ENCODE peak calls at places on chromosome 10, in six cellular contexts. T is H1, S is mesendoderm, O is IMR-90, C is H9, Q is trophoblast cell. L is an unnamed sample.

GRCh38 chr10:74927701-74928100 is 101.3 kb downstream of the KAT6B start:
- DNase-seq in T (no peak), S (no peak), O (peak), C (no peak), Q (no peak), L (peak)

GRCh38 chr10:116774728-116775151 is 32.4 kb upstream of the HSPA12A start:
- DNase-seq in T (no peak), S (no peak), O (no peak), C (no peak), Q (no peak), L (no peak)

GRCh38 chr10:32253300-32253699 is 93.7 kb downstream of the EPC1 start:
- DNase-seq in T (no peak), S (peak), O (no peak), C (no peak), Q (peak), L (no peak)

GRCh38 chr10:59276928-59277327 is 85.4 kb downstream of the FAM13C start:
- DNase-seq in T (no peak), S (no peak), O (no peak), C (no peak), Q (no peak), L (no peak)

GRCh38 chr10:132434405-132435005 is 37.5 kb downstream of the PWWP2B start:
- DNase-seq in T (no peak), S (no peak), O (no peak), C (no peak), Q (peak), L (no peak)

GRCh38 chr10:114043532-114044250 is at the start of gene ADRB1:
- DNase-seq in T (no peak), S (peak), O (peak), C (peak), Q (no peak), L (peak)

GRCh38 chr10:69179089-69179742 is 818 bp upstream of the SUPV3L1 start:
- DNase-seq in T (no peak), S (no peak), O (no peak), C (no peak), Q (peak), L (no peak)

GRCh38 chr10:128912568-128913311 is 554.3 kb upstream of the MGMT start:
- DNase-seq in T (no peak), S (no peak), O (no peak), C (no peak), Q (no peak), L (no peak)

GRCh38 chr10:131574363-131574706 is 262.8 kb upstream of the TCERG1L start:
- DNase-seq in T (no peak), S (no peak), O (no peak), C (no peak), Q (no peak), L (no peak)

GRCh38 chr10:103440416-103440815 is 11.8 kb downstream of the CALHM2 start:
- DNase-seq in T (no peak), S (no peak), O (no peak), C (no peak), Q (no peak), L (no peak)

GRCh38 chr10:22489975-22490374 is 144.7 kb downstream of the SPAG6 start:
- DNase-seq in T (no peak), S (no peak), O (no peak), C (no peak), Q (no peak), L (no peak)

GRCh38 chr10:93554760-93555432 is 11.6 kb upstream of the FFAR4 start:
- DNase-seq in T (peak), S (peak), O (peak), C (peak), Q (peak), L (peak)

GRCh38 chr10:97683556-97684357 is 3.3 kb downstream of the AVPI1 start:
- DNase-seq in T (no peak), S (peak), O (peak), C (peak), Q (peak), L (peak)

DNA sequence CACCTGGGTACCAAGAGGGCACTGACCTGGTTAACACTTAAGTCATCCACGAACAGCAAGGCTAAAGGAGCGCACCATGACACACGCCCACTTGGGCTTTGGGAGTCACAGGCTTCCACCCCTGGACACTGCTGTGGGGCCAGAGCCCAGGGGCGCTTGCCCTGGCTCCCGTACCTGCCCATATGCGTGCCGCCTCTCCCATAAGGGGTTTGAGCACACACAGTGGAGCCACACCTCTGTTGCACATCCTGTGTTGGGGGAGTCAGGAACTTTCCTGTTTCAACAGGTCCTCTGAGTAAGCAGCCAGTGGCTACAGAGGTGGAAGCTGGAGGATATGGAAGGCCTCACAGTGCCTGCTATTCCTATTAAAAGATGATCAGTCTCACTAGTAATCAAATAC is 152.0 kb downstream of the REEP3 start:
- DNase-seq in T (no peak), S (peak), O (no peak), C (no peak), Q (no peak), L (no peak)
- H2AK5ac ChIP-seq in T (peak), S (no peak), O (no peak), C (no peak), Q (no peak), L (no peak)

GRCh38 chr10:1738950-1739349 is 1.6 kb upstream of the ADARB2 start:
- DNase-seq in T (no peak), S (no peak), O (no peak), C (no peak), Q (no peak), L (no peak)

GRCh38 chr10:1735562-1735961 is 1.8 kb downstream of the ADARB2 start:
- DNase-seq in T (no peak), S (no peak), O (no peak), C (no peak), Q (no peak), L (no peak)

GRCh38 chr10:1736972-1737221 is 428 bp downstream of the ADARB2 start:
- DNase-seq in T (no peak), S (no peak), O (no peak), C (no peak), Q (no peak), L (no peak)

GRCh38 chr10:1736180-1736971 is 949 bp downstream of the ADARB2 start:
- DNase-seq in T (no peak), S (no peak), O (no peak), C (no peak), Q (no peak), L (no peak)

GRCh38 chr10:1737222-1738061 is at the start of gene ADARB2:
- DNase-seq in T (peak), S (peak), O (no peak), C (peak), Q (no peak), L (peak)
- H2AK5ac ChIP-seq in T (no peak), S (no peak), O (no peak), C (no peak), Q (no peak), L (no peak)

GRCh38 chr10:43110318-43111071 is 27.8 kb upstream of the CSGALNACT2 start:
- DNase-seq in T (no peak), S (peak), O (peak), C (no peak), Q (no peak), L (peak)

GRCh38 chr10:43111101-43111500 is 27.1 kb upstream of the CSGALNACT2 start:
- DNase-seq in T (no peak), S (no peak), O (no peak), C (no peak), Q (no peak), L (no peak)

GRCh38 chr10:43111921-43112607 is 26.2 kb upstream of the CSGALNACT2 start:
- DNase-seq in T (no peak), S (no peak), O (no peak), C (no peak), Q (no peak), L (no peak)

GRCh38 chr10:43108951-43109350 is 29.3 kb upstream of the CSGALNACT2 start:
- DNase-seq in T (no peak), S (no peak), O (no peak), C (no peak), Q (peak), L (no peak)

GRCh38 chr10:43109671-43110249 is 28.5 kb upstream of the CSGALNACT2 start:
- DNase-seq in T (no peak), S (no peak), O (no peak), C (no peak), Q (no peak), L (no peak)
- H2AK5ac ChIP-seq in T (no peak), S (no peak), O (no peak), C (no peak), Q (no peak), L (no peak)

GRCh38 chr10:78902815-78903214 is 166.0 kb upstream of the ZMIZ1 start:
- DNase-seq in T (no peak), S (no peak), O (no peak), C (no peak), Q (no peak), L (no peak)

GRCh38 chr10:78905940-78906308 is 162.8 kb upstream of the ZMIZ1 start:
- DNase-seq in T (no peak), S (no peak), O (no peak), C (peak), Q (no peak), L (no peak)

GRCh38 chr10:78903351-78903940 is 165.3 kb upstream of the ZMIZ1 start:
- DNase-seq in T (no peak), S (no peak), O (no peak), C (no peak), Q (no peak), L (no peak)

GRCh38 chr10:78905015-78905939 is 163.5 kb upstream of the ZMIZ1 start:
- DNase-seq in T (no peak), S (no peak), O (no peak), C (peak), Q (no peak), L (no peak)

DNA sequence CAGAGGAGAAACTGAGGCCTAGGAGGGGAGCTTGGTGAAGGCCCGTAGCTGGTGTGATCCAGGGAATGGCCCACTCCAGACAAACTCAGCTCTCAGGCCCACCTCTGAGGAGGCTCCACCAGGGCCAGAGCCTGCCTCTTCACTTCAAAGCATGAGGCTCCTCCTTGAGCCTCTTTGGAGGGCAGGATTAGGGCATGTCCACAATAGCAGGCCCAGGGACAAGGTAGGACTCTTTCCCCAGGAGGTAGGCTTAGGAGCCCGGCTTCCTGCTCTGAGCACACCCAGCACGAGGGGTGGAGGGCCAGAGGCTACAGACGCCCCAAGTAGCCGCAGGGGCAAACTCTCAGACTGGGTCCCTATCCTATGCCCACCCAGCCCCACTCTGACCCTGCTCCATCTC is 164.6 kb upstream of the ZMIZ1 start:
- DNase-seq in T (no peak), S (no peak), O (no peak), C (peak), Q (no peak), L (no peak)
- H2AK5ac ChIP-seq in T (no peak), S (no peak), O (no peak), C (no peak), Q (no peak), L (no peak)

L was measured in mesenchymal stem cell.